ENCODE peak calls at places on chromosomes 5 and 9, in five cellular contexts. One of them, this sample, is unnamed.

GRCh38 chr5:9149988-9150387 is 395.9 kb downstream of the SEMA5A start:
- DNase-seq in epithelial cell of esophagus: peak
- DNase-seq in AG09309: no peak
- DNase-seq in A673: no peak
- DNase-seq in astrocyte of the spinal cord: peak
- DNase-seq in this sample: no peak

GRCh38 chr5:178068293-178068692 is 45.0 kb upstream of the N4BP3 start:
- DNase-seq in epithelial cell of esophagus: no peak
- DNase-seq in AG09309: no peak
- DNase-seq in A673: peak
- DNase-seq in astrocyte of the spinal cord: no peak
- DNase-seq in this sample: no peak

GRCh38 chr9:69758001-69758730 is 1.6 kb downstream of the PTAR1 start:
- DNase-seq in epithelial cell of esophagus: peak
- DNase-seq in AG09309: no peak
- DNase-seq in A673: no peak
- DNase-seq in astrocyte of the spinal cord: peak
- DNase-seq in this sample: no peak

GRCh38 chr9:93154293-93154903 is 20.3 kb upstream of the NINJ1 start:
- DNase-seq in epithelial cell of esophagus: peak
- DNase-seq in AG09309: no peak
- DNase-seq in A673: peak
- DNase-seq in astrocyte of the spinal cord: no peak
- DNase-seq in this sample: no peak

GRCh38 chr5:52964138-52964537 is 25.0 kb upstream of the ITGA2 start:
- DNase-seq in epithelial cell of esophagus: peak
- DNase-seq in AG09309: no peak
- DNase-seq in A673: no peak
- DNase-seq in astrocyte of the spinal cord: no peak
- DNase-seq in this sample: no peak

GRCh38 chr9:134759001-134759607 is 117.5 kb downstream of the COL5A1 start:
- DNase-seq in epithelial cell of esophagus: no peak
- DNase-seq in AG09309: no peak
- DNase-seq in A673: no peak
- DNase-seq in astrocyte of the spinal cord: peak
- DNase-seq in this sample: no peak

GRCh38 chr9:133389025-133389557 is 12.9 kb downstream of the STKLD1 start:
- DNase-seq in epithelial cell of esophagus: no peak
- DNase-seq in AG09309: no peak
- DNase-seq in A673: no peak
- DNase-seq in astrocyte of the spinal cord: no peak
- DNase-seq in this sample: no peak

GRCh38 chr5:135488727-135489465 is 36.7 kb upstream of the TIFAB start:
- DNase-seq in epithelial cell of esophagus: peak
- DNase-seq in AG09309: no peak
- DNase-seq in A673: peak
- DNase-seq in astrocyte of the spinal cord: peak
- DNase-seq in this sample: peak

GRCh38 chr5:41747291-41747690 is 122.9 kb downstream of the OXCT1 start:
- DNase-seq in epithelial cell of esophagus: peak
- DNase-seq in AG09309: no peak
- DNase-seq in A673: peak
- DNase-seq in astrocyte of the spinal cord: peak
- DNase-seq in this sample: peak

GRCh38 chr5:6649186-6649585 is 15.9 kb downstream of the SRD5A1 start:
- DNase-seq in epithelial cell of esophagus: no peak
- DNase-seq in AG09309: no peak
- DNase-seq in A673: no peak
- DNase-seq in astrocyte of the spinal cord: no peak
- DNase-seq in this sample: no peak

GRCh38 chr9:69900406-69900805 is 79.8 kb downstream of the CFAP95 start:
- DNase-seq in epithelial cell of esophagus: peak
- DNase-seq in AG09309: no peak
- DNase-seq in A673: no peak
- DNase-seq in astrocyte of the spinal cord: peak
- DNase-seq in this sample: no peak

GRCh38 chr5:82422751-82423181 is 144.6 kb upstream of the RPS23 start:
- DNase-seq in epithelial cell of esophagus: no peak
- DNase-seq in AG09309: no peak
- DNase-seq in A673: no peak
- DNase-seq in astrocyte of the spinal cord: peak
- DNase-seq in this sample: no peak

GRCh38 chr5:139788294-139788875 is 7.2 kb upstream of the PSD2 start:
- DNase-seq in epithelial cell of esophagus: no peak
- DNase-seq in AG09309: no peak
- DNase-seq in A673: no peak
- DNase-seq in astrocyte of the spinal cord: no peak
- DNase-seq in this sample: no peak

GRCh38 chr9:115327441-115328122 is 209.6 kb upstream of the TNC start:
- DNase-seq in epithelial cell of esophagus: peak
- DNase-seq in AG09309: no peak
- DNase-seq in A673: no peak
- DNase-seq in astrocyte of the spinal cord: peak
- DNase-seq in this sample: no peak

GRCh38 chr9:98391884-98392283 is 136.4 kb upstream of the TBC1D2 start:
- DNase-seq in epithelial cell of esophagus: peak
- DNase-seq in AG09309: no peak
- DNase-seq in A673: no peak
- DNase-seq in astrocyte of the spinal cord: no peak
- DNase-seq in this sample: no peak

GRCh38 chr5:58088941-58089340 is 370.9 kb downstream of the PLK2 start:
- DNase-seq in epithelial cell of esophagus: no peak
- DNase-seq in AG09309: no peak
- DNase-seq in A673: no peak
- DNase-seq in astrocyte of the spinal cord: no peak
- DNase-seq in this sample: no peak

GRCh38 chr5:10904862-10905432 is 143.9 kb upstream of the DAP start:
- DNase-seq in epithelial cell of esophagus: no peak
- DNase-seq in AG09309: no peak
- DNase-seq in A673: no peak
- DNase-seq in astrocyte of the spinal cord: no peak
- DNase-seq in this sample: no peak

GRCh38 chr9:34185778-34186551 is 7.1 kb downstream of the UBAP1 start:
- DNase-seq in epithelial cell of esophagus: peak
- DNase-seq in AG09309: peak
- DNase-seq in A673: peak
- DNase-seq in astrocyte of the spinal cord: peak
- DNase-seq in this sample: peak

GRCh38 chr9:35681341-35682002 is 7.7 kb downstream of the CA9 start:
- DNase-seq in epithelial cell of esophagus: no peak
- DNase-seq in AG09309: no peak
- DNase-seq in A673: no peak
- DNase-seq in astrocyte of the spinal cord: no peak
- DNase-seq in this sample: no peak

GRCh38 chr5:81428446-81428845 is 34.5 kb upstream of the ACOT12 start:
- DNase-seq in epithelial cell of esophagus: no peak
- DNase-seq in AG09309: no peak
- DNase-seq in A673: no peak
- DNase-seq in astrocyte of the spinal cord: no peak
- DNase-seq in this sample: no peak

GRCh38 chr5:109885205-109885604 is 195.5 kb downstream of the MAN2A1 start:
- DNase-seq in epithelial cell of esophagus: no peak
- DNase-seq in AG09309: no peak
- DNase-seq in A673: no peak
- DNase-seq in astrocyte of the spinal cord: no peak
- DNase-seq in this sample: no peak

GRCh38 chr9:105656131-105656921 is 5.9 kb upstream of the TAL2 start:
- DNase-seq in epithelial cell of esophagus: peak
- DNase-seq in AG09309: no peak
- DNase-seq in A673: peak
- DNase-seq in astrocyte of the spinal cord: no peak
- DNase-seq in this sample: no peak

GRCh38 chr9:31302620-31303418 is 1081.6 kb upstream of the ACO1 start:
- DNase-seq in epithelial cell of esophagus: no peak
- DNase-seq in AG09309: no peak
- DNase-seq in A673: no peak
- DNase-seq in astrocyte of the spinal cord: no peak
- DNase-seq in this sample: no peak

GRCh38 chr5:98723061-98723460 is 50.4 kb upstream of the RGMB start:
- DNase-seq in epithelial cell of esophagus: no peak
- DNase-seq in AG09309: no peak
- DNase-seq in A673: no peak
- DNase-seq in astrocyte of the spinal cord: no peak
- DNase-seq in this sample: no peak

GRCh38 chr5:73370620-73371583 is 77.7 kb downstream of the FOXD1 start:
- DNase-seq in epithelial cell of esophagus: peak
- DNase-seq in AG09309: no peak
- DNase-seq in A673: peak
- DNase-seq in astrocyte of the spinal cord: peak
- DNase-seq in this sample: peak

GRCh38 chr9:108445431-108446018 is 410.3 kb downstream of the ACTL7B start:
- DNase-seq in epithelial cell of esophagus: no peak
- DNase-seq in AG09309: no peak
- DNase-seq in A673: no peak
- DNase-seq in astrocyte of the spinal cord: no peak
- DNase-seq in this sample: no peak

GRCh38 chr5:107395632-107396350 is 274.9 kb downstream of the EFNA5 start:
- DNase-seq in epithelial cell of esophagus: no peak
- DNase-seq in AG09309: no peak
- DNase-seq in A673: no peak
- DNase-seq in astrocyte of the spinal cord: peak
- DNase-seq in this sample: no peak

GRCh38 chr9:13088734-13089427 is 190.6 kb downstream of the MPDZ start:
- DNase-seq in epithelial cell of esophagus: peak
- DNase-seq in AG09309: no peak
- DNase-seq in A673: peak
- DNase-seq in astrocyte of the spinal cord: peak
- DNase-seq in this sample: peak

GRCh38 chr9:18405240-18405639 is 68.7 kb upstream of the ADAMTSL1 start:
- DNase-seq in epithelial cell of esophagus: peak
- DNase-seq in AG09309: no peak
- DNase-seq in A673: no peak
- DNase-seq in astrocyte of the spinal cord: no peak
- DNase-seq in this sample: no peak

GRCh38 chr9:18795947-18796705 is 236.9 kb downstream of the SAXO1 start:
- DNase-seq in epithelial cell of esophagus: no peak
- DNase-seq in AG09309: peak
- DNase-seq in A673: no peak
- DNase-seq in astrocyte of the spinal cord: peak
- DNase-seq in this sample: no peak

GRCh38 chr9:72583370-72583769 is 62.0 kb downstream of the TMC1 start:
- DNase-seq in epithelial cell of esophagus: peak
- DNase-seq in AG09309: no peak
- DNase-seq in A673: no peak
- DNase-seq in astrocyte of the spinal cord: no peak
- DNase-seq in this sample: no peak

GRCh38 chr5:137696481-137696880 is 39.4 kb downstream of the KLHL3 start:
- DNase-seq in epithelial cell of esophagus: no peak
- DNase-seq in AG09309: no peak
- DNase-seq in A673: no peak
- DNase-seq in astrocyte of the spinal cord: peak
- DNase-seq in this sample: no peak

GRCh38 chr9:132157347-132158116 is 4.3 kb upstream of the NTNG2 start:
- DNase-seq in epithelial cell of esophagus: no peak
- DNase-seq in AG09309: no peak
- DNase-seq in A673: no peak
- DNase-seq in astrocyte of the spinal cord: no peak
- DNase-seq in this sample: no peak
- TF ChIP-seq CTCF in epithelial cell of esophagus: no peak
- TF ChIP-seq CTCF in AG09309: no peak
- TF ChIP-seq CTCF in A673: no peak
- TF ChIP-seq CTCF in astrocyte of the spinal cord: no peak
- TF ChIP-seq CTCF in this sample: no peak

DNA sequence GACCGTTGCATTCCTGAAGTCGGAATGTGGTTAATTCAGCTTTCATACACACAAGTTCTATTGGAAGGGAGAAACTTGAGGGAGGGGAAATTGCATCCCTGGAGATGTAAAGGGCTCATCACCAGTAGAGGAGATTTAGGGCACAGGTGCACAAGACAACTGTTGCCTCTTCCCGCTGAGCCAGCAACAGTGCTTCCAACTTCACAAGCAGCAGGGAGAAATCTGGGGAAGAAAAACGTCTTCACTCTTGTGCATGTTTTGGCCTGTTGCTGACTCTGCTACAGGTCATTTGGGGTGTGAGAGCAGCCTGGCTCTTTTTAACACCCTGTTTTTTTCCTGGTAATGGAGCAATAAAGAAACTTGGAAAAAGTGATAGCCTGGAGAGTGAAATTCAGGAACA is 277.9 kb downstream of the GAS1 start:
- DNase-seq in epithelial cell of esophagus: peak
- DNase-seq in AG09309: no peak
- DNase-seq in A673: no peak
- DNase-seq in astrocyte of the spinal cord: no peak
- DNase-seq in this sample: no peak
- H3K4me3 ChIP-seq in epithelial cell of esophagus: no peak
- H3K4me3 ChIP-seq in AG09309: no peak
- H3K4me3 ChIP-seq in A673: no peak
- H3K4me3 ChIP-seq in astrocyte of the spinal cord: no peak
- H3K4me3 ChIP-seq in this sample: no peak

GRCh38 chr5:45042283-45042682 is 233.5 kb downstream of the MRPS30 start:
- DNase-seq in epithelial cell of esophagus: no peak
- DNase-seq in AG09309: no peak
- DNase-seq in A673: no peak
- DNase-seq in astrocyte of the spinal cord: no peak
- DNase-seq in this sample: no peak
- TF ChIP-seq CTCF in epithelial cell of esophagus: no peak
- TF ChIP-seq CTCF in AG09309: no peak
- TF ChIP-seq CTCF in A673: no peak
- TF ChIP-seq CTCF in astrocyte of the spinal cord: no peak
- TF ChIP-seq CTCF in this sample: no peak

DNA sequence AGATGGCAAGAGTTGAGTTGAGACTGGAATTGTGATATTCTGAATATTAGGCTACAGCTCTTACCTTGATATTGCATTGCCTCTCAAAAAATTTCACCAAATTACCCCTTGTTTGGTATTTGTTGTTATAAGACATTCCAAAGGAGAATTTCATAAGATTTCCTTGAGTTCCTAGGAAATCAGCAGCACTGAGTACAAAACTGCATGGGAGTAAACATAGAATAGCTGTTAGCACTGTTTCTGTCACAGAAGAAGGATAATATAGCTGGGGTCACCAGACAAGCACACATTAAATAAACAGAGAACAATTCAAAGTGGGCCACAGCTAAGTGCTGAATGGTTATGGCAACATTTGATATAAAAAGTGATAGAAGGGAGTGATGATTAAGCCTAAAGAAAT is 724.3 kb downstream of the PRELID2 start:
- DNase-seq in epithelial cell of esophagus: no peak
- DNase-seq in AG09309: no peak
- DNase-seq in A673: no peak
- DNase-seq in astrocyte of the spinal cord: no peak
- DNase-seq in this sample: no peak
- H3K4me3 ChIP-seq in epithelial cell of esophagus: no peak
- H3K4me3 ChIP-seq in AG09309: no peak
- H3K4me3 ChIP-seq in A673: no peak
- H3K4me3 ChIP-seq in astrocyte of the spinal cord: no peak
- H3K4me3 ChIP-seq in this sample: no peak

GRCh38 chr5:114789773-114790402 is 379.8 kb downstream of the TRIM36 start:
- DNase-seq in epithelial cell of esophagus: peak
- DNase-seq in AG09309: no peak
- DNase-seq in A673: peak
- DNase-seq in astrocyte of the spinal cord: no peak
- DNase-seq in this sample: no peak
- TF ChIP-seq CTCF in epithelial cell of esophagus: peak
- TF ChIP-seq CTCF in AG09309: no peak
- TF ChIP-seq CTCF in A673: peak
- TF ChIP-seq CTCF in astrocyte of the spinal cord: no peak
- TF ChIP-seq CTCF in this sample: no peak